ENCODE peak calls at places on chromosomes 3 and 15, in nine cellular contexts. One of them, this sample, is unnamed.

GRCh38 chr15:76071816-76072215 is 12.0 kb downstream of the TMEM266 start:
- DNase-seq in lower lobe of right lung: no peak
- DNase-seq in AG04450: no peak
- DNase-seq in GM23248: no peak
- DNase-seq in pancreas: no peak
- DNase-seq in adrenal gland: no peak
- DNase-seq in A549: no peak
- DNase-seq in uterus: no peak
- DNase-seq in tibial nerve: no peak
- DNase-seq in this sample: no peak

GRCh38 chr3:195028877-195029606 is 241.9 kb downstream of the XXYLT1 start:
- DNase-seq in adrenal gland: no peak
- DNase-seq in GM23248: no peak
- DNase-seq in lower lobe of right lung: no peak
- DNase-seq in A549: no peak
- DNase-seq in pancreas: no peak
- DNase-seq in AG04450: no peak
- DNase-seq in uterus: no peak
- DNase-seq in tibial nerve: no peak
- DNase-seq in this sample: no peak

GRCh38 chr3:187994221-187995085 is 159.5 kb upstream of the LPP start:
- DNase-seq in AG04450: peak
- DNase-seq in tibial nerve: no peak
- DNase-seq in uterus: no peak
- DNase-seq in pancreas: no peak
- DNase-seq in A549: no peak
- DNase-seq in GM23248: peak
- DNase-seq in lower lobe of right lung: no peak
- DNase-seq in adrenal gland: no peak
- DNase-seq in this sample: no peak

GRCh38 chr15:80931721-80932609 is 57.7 kb downstream of the MESD start:
- DNase-seq in pancreas: no peak
- DNase-seq in uterus: no peak
- DNase-seq in GM23248: no peak
- DNase-seq in adrenal gland: no peak
- DNase-seq in lower lobe of right lung: no peak
- DNase-seq in A549: no peak
- DNase-seq in AG04450: no peak
- DNase-seq in tibial nerve: no peak
- DNase-seq in this sample: no peak

GRCh38 chr15:73802336-73803105 is 49.4 kb upstream of the INSYN1 start:
- DNase-seq in GM23248: no peak
- DNase-seq in pancreas: no peak
- DNase-seq in AG04450: no peak
- DNase-seq in lower lobe of right lung: no peak
- DNase-seq in A549: no peak
- DNase-seq in adrenal gland: no peak
- DNase-seq in tibial nerve: no peak
- DNase-seq in uterus: no peak
- DNase-seq in this sample: no peak

GRCh38 chr3:23444386-23444785 is 241.3 kb downstream of the UBE2E2 start:
- DNase-seq in tibial nerve: no peak
- DNase-seq in pancreas: no peak
- DNase-seq in GM23248: no peak
- DNase-seq in AG04450: no peak
- DNase-seq in adrenal gland: no peak
- DNase-seq in uterus: no peak
- DNase-seq in lower lobe of right lung: no peak
- DNase-seq in A549: no peak
- DNase-seq in this sample: no peak

GRCh38 chr15:25136119-25136518 is 181.3 kb downstream of the SNRPN start:
- DNase-seq in AG04450: no peak
- DNase-seq in tibial nerve: no peak
- DNase-seq in pancreas: no peak
- DNase-seq in uterus: no peak
- DNase-seq in GM23248: peak
- DNase-seq in adrenal gland: no peak
- DNase-seq in lower lobe of right lung: no peak
- DNase-seq in A549: no peak
- DNase-seq in this sample: no peak

GRCh38 chr3:129878355-129878754 is 15.2 kb downstream of the TMCC1 start:
- DNase-seq in A549: no peak
- DNase-seq in lower lobe of right lung: no peak
- DNase-seq in AG04450: no peak
- DNase-seq in adrenal gland: no peak
- DNase-seq in pancreas: no peak
- DNase-seq in tibial nerve: no peak
- DNase-seq in uterus: no peak
- DNase-seq in GM23248: no peak
- DNase-seq in this sample: no peak

GRCh38 chr3:138600341-138600740 is 6.3 kb upstream of the CEP70 start:
- DNase-seq in GM23248: peak
- DNase-seq in AG04450: no peak
- DNase-seq in adrenal gland: no peak
- DNase-seq in uterus: no peak
- DNase-seq in A549: no peak
- DNase-seq in pancreas: no peak
- DNase-seq in tibial nerve: no peak
- DNase-seq in lower lobe of right lung: peak
- DNase-seq in this sample: no peak

GRCh38 chr3:39013921-39014509 is 37.7 kb downstream of the SCN11A start:
- DNase-seq in adrenal gland: no peak
- DNase-seq in A549: no peak
- DNase-seq in pancreas: no peak
- DNase-seq in tibial nerve: no peak
- DNase-seq in uterus: no peak
- DNase-seq in GM23248: no peak
- DNase-seq in lower lobe of right lung: no peak
- DNase-seq in AG04450: no peak
- DNase-seq in this sample: no peak

GRCh38 chr3:24185738-24186384 is 240.8 kb downstream of the NR1D2 start:
- DNase-seq in GM23248: peak
- DNase-seq in lower lobe of right lung: no peak
- DNase-seq in uterus: peak
- DNase-seq in pancreas: peak
- DNase-seq in A549: peak
- DNase-seq in tibial nerve: no peak
- DNase-seq in AG04450: peak
- DNase-seq in adrenal gland: peak
- DNase-seq in this sample: no peak

GRCh38 chr3:12797124-12797891 is 828 bp downstream of the CAND2 start:
- DNase-seq in adrenal gland: no peak
- DNase-seq in tibial nerve: no peak
- DNase-seq in uterus: no peak
- DNase-seq in A549: no peak
- DNase-seq in pancreas: no peak
- DNase-seq in GM23248: no peak
- DNase-seq in AG04450: no peak
- DNase-seq in lower lobe of right lung: no peak
- DNase-seq in this sample: no peak

GRCh38 chr15:89500397-89501270 is 4.3 kb upstream of the RHCG start:
- DNase-seq in A549: no peak
- DNase-seq in pancreas: no peak
- DNase-seq in uterus: no peak
- DNase-seq in adrenal gland: no peak
- DNase-seq in GM23248: no peak
- DNase-seq in tibial nerve: no peak
- DNase-seq in lower lobe of right lung: no peak
- DNase-seq in AG04450: no peak
- DNase-seq in this sample: peak

GRCh38 chr3:184523825-184524615 is 37.6 kb upstream of the EPHB3 start:
- DNase-seq in adrenal gland: no peak
- DNase-seq in pancreas: peak
- DNase-seq in A549: peak
- DNase-seq in lower lobe of right lung: no peak
- DNase-seq in GM23248: peak
- DNase-seq in tibial nerve: no peak
- DNase-seq in uterus: no peak
- DNase-seq in AG04450: no peak
- DNase-seq in this sample: no peak

GRCh38 chr15:44729394-44729913 is 6.9 kb upstream of the TRIM69 start:
- DNase-seq in tibial nerve: no peak
- DNase-seq in GM23248: no peak
- DNase-seq in lower lobe of right lung: peak
- DNase-seq in adrenal gland: no peak
- DNase-seq in uterus: peak
- DNase-seq in AG04450: no peak
- DNase-seq in pancreas: no peak
- DNase-seq in A549: no peak
- DNase-seq in this sample: no peak

GRCh38 chr3:13078158-13078905 is 5.1 kb upstream of the IQSEC1 start:
- DNase-seq in lower lobe of right lung: no peak
- DNase-seq in adrenal gland: no peak
- DNase-seq in tibial nerve: no peak
- DNase-seq in A549: no peak
- DNase-seq in uterus: no peak
- DNase-seq in GM23248: no peak
- DNase-seq in pancreas: peak
- DNase-seq in AG04450: no peak
- DNase-seq in this sample: no peak

GRCh38 chr3:187020376-187020775 is 90.0 kb downstream of the ST6GAL1 start:
- DNase-seq in tibial nerve: no peak
- DNase-seq in AG04450: no peak
- DNase-seq in GM23248: no peak
- DNase-seq in A549: no peak
- DNase-seq in adrenal gland: no peak
- DNase-seq in uterus: no peak
- DNase-seq in pancreas: no peak
- DNase-seq in lower lobe of right lung: no peak
- DNase-seq in this sample: no peak

GRCh38 chr15:87118424-87118823 is 1038.8 kb downstream of the AGBL1 start:
- DNase-seq in tibial nerve: no peak
- DNase-seq in A549: no peak
- DNase-seq in adrenal gland: no peak
- DNase-seq in AG04450: no peak
- DNase-seq in GM23248: no peak
- DNase-seq in lower lobe of right lung: no peak
- DNase-seq in pancreas: no peak
- DNase-seq in uterus: no peak
- DNase-seq in this sample: no peak

GRCh38 chr3:87771338-87772059 is 287.3 kb downstream of the CGGBP1 start:
- DNase-seq in adrenal gland: peak
- DNase-seq in lower lobe of right lung: no peak
- DNase-seq in uterus: no peak
- DNase-seq in GM23248: peak
- DNase-seq in AG04450: no peak
- DNase-seq in A549: no peak
- DNase-seq in pancreas: peak
- DNase-seq in tibial nerve: no peak
- DNase-seq in this sample: no peak

GRCh38 chr3:83934208-83935150 is 1024.3 kb upstream of the CADM2 start:
- DNase-seq in adrenal gland: no peak
- DNase-seq in AG04450: no peak
- DNase-seq in tibial nerve: no peak
- DNase-seq in GM23248: no peak
- DNase-seq in uterus: no peak
- DNase-seq in lower lobe of right lung: no peak
- DNase-seq in pancreas: no peak
- DNase-seq in A549: no peak
- DNase-seq in this sample: peak

GRCh38 chr15:70559223-70559823 is 204.0 kb downstream of the UACA start:
- DNase-seq in pancreas: no peak
- DNase-seq in uterus: no peak
- DNase-seq in GM23248: peak
- DNase-seq in tibial nerve: no peak
- DNase-seq in AG04450: no peak
- DNase-seq in lower lobe of right lung: no peak
- DNase-seq in adrenal gland: peak
- DNase-seq in A549: no peak
- DNase-seq in this sample: no peak

GRCh38 chr3:121970047-121970446 is 52.0 kb downstream of the ILDR1 start:
- DNase-seq in adrenal gland: no peak
- DNase-seq in lower lobe of right lung: no peak
- DNase-seq in GM23248: no peak
- DNase-seq in uterus: no peak
- DNase-seq in tibial nerve: no peak
- DNase-seq in pancreas: no peak
- DNase-seq in AG04450: no peak
- DNase-seq in A549: no peak
- DNase-seq in this sample: no peak

GRCh38 chr3:111750278-111750884 is 108.7 kb upstream of the PHLDB2 start:
- DNase-seq in adrenal gland: no peak
- DNase-seq in AG04450: no peak
- DNase-seq in tibial nerve: no peak
- DNase-seq in lower lobe of right lung: no peak
- DNase-seq in GM23248: peak
- DNase-seq in uterus: no peak
- DNase-seq in A549: no peak
- DNase-seq in pancreas: no peak
- DNase-seq in this sample: peak

GRCh38 chr15:40281057-40281850 is 1.6 kb downstream of the ANKRD63 start:
- DNase-seq in GM23248: no peak
- DNase-seq in uterus: no peak
- DNase-seq in AG04450: no peak
- DNase-seq in adrenal gland: no peak
- DNase-seq in A549: no peak
- DNase-seq in pancreas: no peak
- DNase-seq in lower lobe of right lung: no peak
- DNase-seq in tibial nerve: no peak
- DNase-seq in this sample: no peak
- H3K4me3 ChIP-seq in GM23248: no peak
- H3K4me3 ChIP-seq in uterus: no peak
- H3K4me3 ChIP-seq in AG04450: no peak
- H3K4me3 ChIP-seq in adrenal gland: no peak
- H3K4me3 ChIP-seq in A549: peak
- H3K4me3 ChIP-seq in pancreas: no peak
- H3K4me3 ChIP-seq in lower lobe of right lung: peak
- H3K4me3 ChIP-seq in tibial nerve: peak
- H3K4me3 ChIP-seq in this sample: no peak

GRCh38 chr3:157921767-157922166 is 184.5 kb downstream of the SHOX2 start:
- DNase-seq in A549: no peak
- DNase-seq in adrenal gland: no peak
- DNase-seq in pancreas: no peak
- DNase-seq in lower lobe of right lung: no peak
- DNase-seq in AG04450: no peak
- DNase-seq in tibial nerve: no peak
- DNase-seq in GM23248: no peak
- DNase-seq in uterus: no peak
- DNase-seq in this sample: no peak
- H3K27ac ChIP-seq in A549: no peak
- H3K27ac ChIP-seq in adrenal gland: no peak
- H3K27ac ChIP-seq in pancreas: no peak
- H3K27ac ChIP-seq in lower lobe of right lung: no peak
- H3K27ac ChIP-seq in AG04450: no peak
- H3K27ac ChIP-seq in tibial nerve: no peak
- H3K27ac ChIP-seq in GM23248: no peak
- H3K27ac ChIP-seq in uterus: no peak
- H3K27ac ChIP-seq in this sample: no peak

GRCh38 chr3:101873619-101874018 is 24.3 kb downstream of the NFKBIZ start:
- DNase-seq in AG04450: peak
- DNase-seq in adrenal gland: no peak
- DNase-seq in uterus: no peak
- DNase-seq in A549: no peak
- DNase-seq in lower lobe of right lung: no peak
- DNase-seq in GM23248: peak
- DNase-seq in tibial nerve: no peak
- DNase-seq in pancreas: no peak
- DNase-seq in this sample: no peak
- H3K4me3 ChIP-seq in AG04450: no peak
- H3K4me3 ChIP-seq in adrenal gland: no peak
- H3K4me3 ChIP-seq in uterus: no peak
- H3K4me3 ChIP-seq in A549: no peak
- H3K4me3 ChIP-seq in lower lobe of right lung: no peak
- H3K4me3 ChIP-seq in GM23248: no peak
- H3K4me3 ChIP-seq in tibial nerve: no peak
- H3K4me3 ChIP-seq in pancreas: no peak
- H3K4me3 ChIP-seq in this sample: no peak

GRCh38 chr3:197082871-197083270 is 53.3 kb upstream of the MELTF start:
- DNase-seq in GM23248: peak
- DNase-seq in A549: no peak
- DNase-seq in uterus: no peak
- DNase-seq in tibial nerve: no peak
- DNase-seq in lower lobe of right lung: no peak
- DNase-seq in AG04450: no peak
- DNase-seq in pancreas: no peak
- DNase-seq in adrenal gland: no peak
- DNase-seq in this sample: no peak
- H3K27ac ChIP-seq in GM23248: peak
- H3K27ac ChIP-seq in A549: no peak
- H3K27ac ChIP-seq in uterus: no peak
- H3K27ac ChIP-seq in tibial nerve: no peak
- H3K27ac ChIP-seq in lower lobe of right lung: no peak
- H3K27ac ChIP-seq in AG04450: no peak
- H3K27ac ChIP-seq in pancreas: no peak
- H3K27ac ChIP-seq in adrenal gland: no peak
- H3K27ac ChIP-seq in this sample: no peak